ENCODE peak calls at places on chromosomes 7 and 10, in six cellular contexts. I is colonic mucosa, Q is psoas muscle, Y is PC-3, H is MM.1S, U is fibroblast of lung. O is an unnamed sample. For H3K4me1, the result is how much of the 10 kb centered on the place peaks cover.

GRCh38 chr7:120996333-120996982 is 7.9 kb downstream of the CPED1 start:
- DNase-seq in I (peak), Q (no peak), Y (peak), H (peak), U (peak), O (peak)

GRCh38 chr7:134891262-134892001 is 94.9 kb upstream of the AGBL3 start:
- DNase-seq in I (peak), Q (peak), Y (peak), H (peak), U (peak), O (no peak)

GRCh38 chr10:30701471-30702173 is 72.1 kb upstream of the LYZL2 start:
- DNase-seq in I (peak), Q (no peak), Y (peak), H (peak), U (peak), O (peak)

GRCh38 chr7:26087321-26088091 is 64.5 kb upstream of the NFE2L3 start:
- DNase-seq in I (no peak), Q (no peak), Y (no peak), H (no peak), U (peak), O (no peak)

GRCh38 chr10:113915540-113915939 is 61.1 kb downstream of the NHLRC2 start:
- DNase-seq in I (no peak), Q (no peak), Y (no peak), H (no peak), U (no peak), O (no peak)

GRCh38 chr10:119658274-119658673 is 7.1 kb downstream of the BAG3 start:
- DNase-seq in I (peak), Q (peak), Y (peak), H (no peak), U (peak), O (no peak)

GRCh38 chr10:95451568-95452524 is 109.3 kb downstream of the SORBS1 start:
- DNase-seq in I (no peak), Q (no peak), Y (peak), H (no peak), U (peak), O (no peak)

GRCh38 chr10:131093795-131094366 is 217.6 kb downstream of the TCERG1L start:
- DNase-seq in I (no peak), Q (no peak), Y (no peak), H (no peak), U (no peak), O (no peak)

GRCh38 chr7:50662059-50662689 is 97.0 kb upstream of the DDC start:
- DNase-seq in I (no peak), Q (no peak), Y (no peak), H (peak), U (no peak), O (no peak)

GRCh38 chr7:17844022-17844421 is 96.3 kb downstream of the SNX13 start:
- DNase-seq in I (no peak), Q (no peak), Y (no peak), H (no peak), U (no peak), O (no peak)

GRCh38 chr10:37952051-37952815 is 24.2 kb downstream of the ZNF25 start:
- DNase-seq in I (no peak), Q (no peak), Y (no peak), H (no peak), U (no peak), O (no peak)

GRCh38 chr10:67779455-67780205 is 58.4 kb downstream of the DNAJC12 start:
- DNase-seq in I (peak), Q (no peak), Y (peak), H (peak), U (peak), O (peak)

DNA sequence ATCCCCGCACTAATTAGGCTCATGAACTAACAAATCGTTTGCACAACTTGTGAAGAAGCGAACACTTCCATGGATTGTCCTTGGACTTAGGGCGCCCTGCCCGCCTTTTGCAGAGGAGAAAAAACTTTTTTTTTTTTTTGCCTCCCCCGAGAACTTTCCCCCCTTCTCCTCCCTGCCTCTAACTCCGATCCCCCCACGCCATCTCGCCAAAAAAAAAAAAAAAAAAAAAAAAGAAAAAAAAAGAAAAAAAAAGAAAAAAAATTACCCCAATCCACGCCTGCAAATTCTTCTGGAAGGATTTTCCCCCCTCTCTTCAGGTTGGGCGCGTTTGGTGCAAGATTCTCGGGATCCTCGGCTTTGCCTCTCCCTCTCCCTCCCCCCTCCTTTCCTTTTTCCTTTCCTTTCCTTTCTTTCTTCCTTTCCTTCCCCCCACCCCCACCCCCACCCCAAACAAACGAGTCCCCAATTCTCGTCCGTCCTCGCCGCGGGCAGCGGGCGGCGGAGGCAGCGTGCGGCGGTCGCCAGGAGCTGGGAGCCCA is at the start of gene EMX2:
- DNase-seq in I (no peak), Q (no peak), Y (no peak), H (no peak), U (no peak), O (no peak)
- H3K4me3 ChIP-seq in I (no peak), Q (peak), Y (no peak), H (no peak), U (no peak), O (no peak)

GRCh38 chr10:28929942-28930341 is 252.6 kb downstream of the BAMBI start:
- DNase-seq in I (no peak), Q (no peak), Y (no peak), H (no peak), U (no peak), O (no peak)
- H3K4me1 ChIP-seq in I (under half), Q (under half), Y (under half), H (under half), U (under half), O (under half)

GRCh38 chr7:146150153-146150552 is 33.6 kb downstream of the CNTNAP2 start:
- DNase-seq in I (no peak), Q (no peak), Y (peak), H (no peak), U (no peak), O (no peak)

GRCh38 chr7:146146866-146147265 is 30.3 kb downstream of the CNTNAP2 start:
- DNase-seq in I (no peak), Q (no peak), Y (peak), H (no peak), U (peak), O (no peak)
- H3K4me3 ChIP-seq in I (no peak), Q (no peak), Y (no peak), H (no peak), U (no peak), O (no peak)

GRCh38 chr10:124105594-124105993 is 12.2 kb upstream of the CHST15 start:
- DNase-seq in I (no peak), Q (no peak), Y (peak), H (peak), U (no peak), O (no peak)
- H3K4me1 ChIP-seq in I (under half), Q (under half), Y (under half), H (under half), U (under half), O (under half)

GRCh38 chr7:4747746-4748145 is 27.7 kb upstream of the AP5Z1 start:
- DNase-seq in I (no peak), Q (no peak), Y (no peak), H (no peak), U (no peak), O (no peak)
- H3K4me3 ChIP-seq in I (no peak), Q (no peak), Y (no peak), H (no peak), U (no peak), O (no peak)

GRCh38 chr7:137996386-137996851 is 5.5 kb downstream of the CREB3L2 start:
- DNase-seq in I (no peak), Q (peak), Y (no peak), H (no peak), U (peak), O (peak)

GRCh38 chr7:137994091-137994688 is 7.7 kb downstream of the CREB3L2 start:
- DNase-seq in I (no peak), Q (no peak), Y (no peak), H (no peak), U (no peak), O (no peak)

GRCh38 chr7:137999496-138000080 is 2.3 kb downstream of the CREB3L2 start:
- DNase-seq in I (no peak), Q (no peak), Y (no peak), H (no peak), U (no peak), O (no peak)

GRCh38 chr7:137998250-137998649 is 3.6 kb downstream of the CREB3L2 start:
- DNase-seq in I (no peak), Q (no peak), Y (no peak), H (no peak), U (no peak), O (no peak)

GRCh38 chr7:137996871-137997270 is 5.0 kb downstream of the CREB3L2 start:
- DNase-seq in I (no peak), Q (no peak), Y (no peak), H (no peak), U (no peak), O (no peak)
- H3K4me1 ChIP-seq in I (under half), Q (under half), Y (under half), H (under half), U (under half), O (half or more)

GRCh38 chr7:128916643-128916915 is 6.1 kb upstream of the KCP start:
- DNase-seq in I (no peak), Q (no peak), Y (no peak), H (no peak), U (no peak), O (no peak)

GRCh38 chr7:128914566-128915151 is 4.2 kb upstream of the KCP start:
- DNase-seq in I (no peak), Q (no peak), Y (no peak), H (no peak), U (no peak), O (peak)

GRCh38 chr7:128915271-128915819 is 4.8 kb upstream of the KCP start:
- DNase-seq in I (no peak), Q (no peak), Y (no peak), H (no peak), U (no peak), O (no peak)

GRCh38 chr7:128917061-128917460 is 6.6 kb upstream of the KCP start:
- DNase-seq in I (no peak), Q (no peak), Y (no peak), H (no peak), U (no peak), O (no peak)

DNA sequence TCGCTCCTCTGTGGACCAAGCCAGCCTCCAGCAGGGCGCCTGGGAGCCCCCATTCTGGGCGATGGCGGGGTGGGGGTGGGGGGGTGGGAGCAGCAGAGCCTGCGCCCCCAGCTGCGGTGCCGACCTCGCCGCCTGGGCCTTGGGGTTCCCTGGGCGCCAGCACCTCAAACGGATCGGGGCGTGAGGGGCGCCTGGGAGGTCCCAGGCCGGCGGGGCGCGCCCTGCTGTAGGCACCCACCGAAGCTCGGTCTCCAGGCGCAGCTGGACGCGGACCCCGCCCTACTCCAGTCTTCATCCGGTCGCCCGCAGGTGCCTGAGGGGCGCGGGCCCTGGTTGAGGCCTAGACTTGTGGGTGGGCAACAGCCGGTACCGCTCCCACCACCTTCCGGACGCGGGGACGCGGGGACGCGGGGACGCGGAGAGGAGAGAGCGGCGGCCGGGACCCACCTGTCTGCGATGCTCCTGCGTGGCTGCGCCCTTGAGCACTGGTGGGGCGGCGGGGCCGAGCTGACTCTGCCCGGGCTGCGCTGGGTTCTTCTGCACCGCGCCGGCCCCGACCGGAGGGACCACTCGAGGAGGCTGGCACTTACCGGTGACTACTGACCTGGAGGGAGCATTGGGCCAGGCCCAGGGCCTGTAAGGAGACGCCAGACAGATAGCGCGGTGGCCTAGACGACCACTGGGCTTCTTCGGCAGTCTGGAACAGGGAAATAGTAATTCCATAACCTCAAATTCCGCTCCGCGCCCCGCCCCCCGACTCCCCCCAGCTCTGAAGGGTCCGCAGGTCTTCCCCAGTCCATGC is 5.5 kb upstream of the KCP start:
- DNase-seq in I (no peak), Q (peak), Y (no peak), H (no peak), U (no peak), O (no peak)
- H3K4me3 ChIP-seq in I (no peak), Q (peak), Y (no peak), H (no peak), U (no peak), O (no peak)

GRCh38 chr10:50623299-50624153 is at the start of gene SGMS1:
- DNase-seq in I (peak), Q (peak), Y (peak), H (peak), U (peak), O (peak)

GRCh38 chr10:50620899-50621298 is 2.9 kb downstream of the SGMS1 start:
- DNase-seq in I (no peak), Q (no peak), Y (no peak), H (no peak), U (no peak), O (no peak)

GRCh38 chr10:50619882-50620281 is 3.9 kb downstream of the SGMS1 start:
- DNase-seq in I (no peak), Q (no peak), Y (no peak), H (no peak), U (no peak), O (no peak)

GRCh38 chr10:50622497-50623298 is 1.1 kb downstream of the SGMS1 start:
- DNase-seq in I (peak), Q (peak), Y (peak), H (peak), U (peak), O (peak)

DNA sequence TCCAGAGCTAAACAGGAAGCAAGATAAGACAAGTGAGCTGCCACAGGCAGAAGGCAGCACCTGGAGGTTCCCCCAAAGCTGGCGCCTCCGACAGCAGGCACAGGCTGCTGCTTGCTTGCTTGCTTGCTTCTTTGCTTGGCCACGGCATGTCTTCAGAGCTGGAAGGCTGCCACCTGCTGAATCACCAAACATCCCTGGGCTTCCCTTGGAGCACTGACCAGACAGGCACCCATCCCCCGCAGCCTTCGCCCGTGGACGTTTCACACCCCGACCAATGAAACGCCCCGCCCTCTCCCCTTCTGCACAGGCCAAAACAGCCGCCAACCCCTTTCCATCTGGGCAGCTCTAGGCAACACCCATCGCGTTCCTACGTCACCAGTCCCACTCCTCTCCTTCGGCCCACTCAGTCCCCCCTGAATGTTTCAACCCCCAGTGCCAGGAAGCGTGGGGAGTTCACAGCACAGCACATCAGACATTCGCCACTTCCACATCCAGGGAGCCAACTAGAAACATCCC is 1.7 kb downstream of the SGMS1 start:
- DNase-seq in I (peak), Q (peak), Y (peak), H (peak), U (peak), O (peak)
- H3K4me1 ChIP-seq in I (under half), Q (under half), Y (under half), H (under half), U (under half), O (under half)

GRCh38 chr10:36181421-36181820 is 539.3 kb upstream of the FZD8 start:
- DNase-seq in I (no peak), Q (no peak), Y (peak), H (no peak), U (peak), O (no peak)
- H3K4me3 ChIP-seq in I (no peak), Q (no peak), Y (no peak), H (no peak), U (no peak), O (no peak)

GRCh38 chr7:97019710-97020109 is 4.9 kb downstream of the DLX5 start:
- DNase-seq in I (no peak), Q (no peak), Y (no peak), H (no peak), U (no peak), O (no peak)
- H3K4me1 ChIP-seq in I (under half), Q (under half), Y (under half), H (under half), U (under half), O (under half)

O was measured in CD4-positive, alpha-beta memory T cell.